ENCODE peak calls at places on chromosomes 3 and 15, in seven cellular contexts. A is SK-N-SH, F is HepG2, W is K562, L is GM12878, Y is H1, P is HCT116. Z is an unnamed sample.

GRCh38 chr3:20589275-20589674 is 403.3 kb upstream of the SGO1 start:
- DNase-seq in A (no peak), F (peak), W (no peak), L (no peak), Y (no peak), P (no peak), Z (no peak)

GRCh38 chr15:100665570-100665969 is 63.2 kb downstream of the ASB7 start:
- DNase-seq in A (no peak), F (no peak), W (no peak), L (no peak), Y (no peak), P (no peak), Z (no peak)

GRCh38 chr3:116413319-116413718 is 32.0 kb downstream of the LSAMP start:
- DNase-seq in A (no peak), F (no peak), W (no peak), L (no peak), Y (no peak), P (no peak), Z (no peak)

GRCh38 chr3:74287557-74287956 is 326.9 kb downstream of the CNTN3 start:
- DNase-seq in A (no peak), F (no peak), W (no peak), L (no peak), Y (no peak), P (no peak), Z (no peak)

GRCh38 chr15:45364271-45364670 is 14.1 kb downstream of the GATM start:
- DNase-seq in A (no peak), F (no peak), W (no peak), L (no peak), Y (no peak), P (no peak), Z (no peak)

GRCh38 chr15:71125831-71126453 is 10.7 kb downstream of the THSD4 start:
- DNase-seq in A (peak), F (peak), W (peak), L (no peak), Y (no peak), P (no peak), Z (no peak)

GRCh38 chr3:117019082-117019713 is 309.6 kb downstream of the TUSC7 start:
- DNase-seq in A (peak), F (peak), W (peak), L (no peak), Y (peak), P (no peak), Z (peak)

GRCh38 chr15:90956551-90957104 is 1.9 kb downstream of the RCCD1 start:
- DNase-seq in A (peak), F (no peak), W (no peak), L (no peak), Y (peak), P (no peak), Z (peak)

GRCh38 chr15:47742334-47742733 is 25.0 kb downstream of the SEMA6D start:
- DNase-seq in A (no peak), F (no peak), W (no peak), L (no peak), Y (no peak), P (no peak), Z (no peak)

GRCh38 chr3:111848246-111848645 is 10.8 kb upstream of the PHLDB2 start:
- DNase-seq in A (no peak), F (no peak), W (no peak), L (no peak), Y (no peak), P (peak), Z (no peak)

GRCh38 chr3:112767177-112767576 is 79.5 kb downstream of the CD200R1L start:
- DNase-seq in A (no peak), F (no peak), W (no peak), L (peak), Y (no peak), P (no peak), Z (no peak)

GRCh38 chr15:46091860-46092450 is 457.1 kb downstream of the SQOR start:
- DNase-seq in A (peak), F (peak), W (peak), L (no peak), Y (peak), P (peak), Z (peak)

GRCh38 chr3:187112934-187113793 is 26.1 kb downstream of the RPL39L start:
- DNase-seq in A (peak), F (peak), W (peak), L (no peak), Y (no peak), P (peak), Z (no peak)

GRCh38 chr3:17355591-17355990 is 386.8 kb downstream of the TBC1D5 start:
- DNase-seq in A (no peak), F (no peak), W (no peak), L (no peak), Y (no peak), P (no peak), Z (no peak)

GRCh38 chr15:25900901-25901300 is 37.8 kb upstream of the ATP10A start:
- DNase-seq in A (no peak), F (no peak), W (no peak), L (no peak), Y (no peak), P (no peak), Z (no peak)

GRCh38 chr3:147554332-147554731 is 145.2 kb downstream of the ZIC1 start:
- DNase-seq in A (peak), F (no peak), W (no peak), L (no peak), Y (no peak), P (no peak), Z (no peak)

GRCh38 chr3:188153949-188154757 is at the start of gene LPP:
- DNase-seq in A (peak), F (peak), W (no peak), L (no peak), Y (peak), P (no peak), Z (no peak)

GRCh38 chr3:13139471-13140065 is 66.3 kb upstream of the IQSEC1 start:
- DNase-seq in A (no peak), F (no peak), W (no peak), L (no peak), Y (no peak), P (no peak), Z (no peak)

GRCh38 chr3:10023587-10024310 is 2.5 kb upstream of the FANCD2 start:
- DNase-seq in A (no peak), F (no peak), W (peak), L (no peak), Y (no peak), P (no peak), Z (no peak)

GRCh38 chr3:119723022-119723421 is 20.2 kb downstream of the CFAP91 start:
- DNase-seq in A (no peak), F (no peak), W (no peak), L (no peak), Y (no peak), P (no peak), Z (no peak)

GRCh38 chr15:99708563-99708962 is 24.7 kb downstream of the LYSMD4 start:
- DNase-seq in A (no peak), F (no peak), W (peak), L (no peak), Y (no peak), P (peak), Z (no peak)

GRCh38 chr3:30711867-30712266 is 105.5 kb downstream of the TGFBR2 start:
- DNase-seq in A (no peak), F (no peak), W (no peak), L (no peak), Y (no peak), P (no peak), Z (no peak)

GRCh38 chr3:30710017-30710416 is 103.6 kb downstream of the TGFBR2 start:
- DNase-seq in A (no peak), F (no peak), W (no peak), L (no peak), Y (no peak), P (no peak), Z (no peak)

GRCh38 chr3:30704931-30705890 is 98.8 kb downstream of the TGFBR2 start:
- DNase-seq in A (no peak), F (no peak), W (no peak), L (no peak), Y (no peak), P (no peak), Z (no peak)

GRCh38 chr3:30708472-30708871 is 102.1 kb downstream of the TGFBR2 start:
- DNase-seq in A (no peak), F (no peak), W (no peak), L (no peak), Y (no peak), P (no peak), Z (no peak)

GRCh38 chr3:30707825-30708224 is 101.4 kb downstream of the TGFBR2 start:
- DNase-seq in A (no peak), F (no peak), W (no peak), L (no peak), Y (no peak), P (no peak), Z (no peak)
- TF ChIP-seq JUND in A (no peak), F (no peak), W (no peak), L (no peak), Y (no peak), P (no peak), Z (no peak)

DNA sequence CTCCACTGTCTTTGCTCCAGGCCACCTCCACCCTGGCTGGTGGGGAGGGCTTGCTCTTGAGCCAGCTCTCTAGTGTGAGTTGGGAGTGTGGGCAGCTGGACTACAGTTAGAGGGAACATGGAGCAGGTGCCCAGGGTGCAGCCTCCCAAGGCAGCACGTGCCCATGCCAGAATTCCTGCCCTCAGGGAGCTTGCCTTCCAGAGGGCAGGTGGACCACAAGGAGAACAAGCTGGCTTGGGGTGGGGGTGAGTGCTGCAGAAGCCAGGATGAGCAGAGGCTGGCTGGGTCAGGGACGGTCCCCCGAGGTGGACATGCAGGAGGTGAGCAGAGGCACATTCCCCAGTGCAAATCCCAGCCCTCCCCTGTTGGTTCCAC is 89.5 kb downstream of the VGLL4 start:
- DNase-seq in A (no peak), F (no peak), W (no peak), L (no peak), Y (no peak), P (no peak), Z (no peak)
- TF ChIP-seq JUND in A (no peak), F (no peak), W (no peak), L (no peak), Y (no peak), P (no peak), Z (no peak)

GRCh38 chr3:25474000-25474399 is 45.9 kb downstream of the RARB start:
- DNase-seq in A (no peak), F (no peak), W (no peak), L (no peak), Y (no peak), P (no peak), Z (no peak)
- TF ChIP-seq JUND in A (no peak), F (no peak), W (no peak), L (no peak), Y (no peak), P (no peak), Z (no peak)

GRCh38 chr15:34116620-34117019 is 14.7 kb downstream of the PGBD4 start:
- DNase-seq in A (no peak), F (no peak), W (no peak), L (no peak), Y (no peak), P (no peak), Z (no peak)
- TF ChIP-seq JUND in A (no peak), F (no peak), W (no peak), L (no peak), Y (no peak), P (no peak), Z (no peak)

GRCh38 chr15:77002436-77002835 is 7.5 kb downstream of the PSTPIP1 start:
- DNase-seq in A (no peak), F (no peak), W (no peak), L (no peak), Y (no peak), P (no peak), Z (no peak)
- TF ChIP-seq JUND in A (no peak), F (no peak), W (no peak), L (no peak), Y (no peak), P (no peak), Z (no peak)

GRCh38 chr15:51114437-51115119 is 19.9 kb upstream of the TNFAIP8L3 start:
- DNase-seq in A (no peak), F (no peak), W (no peak), L (no peak), Y (no peak), P (no peak), Z (no peak)
- TF ChIP-seq JUND in A (no peak), F (no peak), W (no peak), L (no peak), Y (no peak), P (no peak), Z (no peak)

DNA sequence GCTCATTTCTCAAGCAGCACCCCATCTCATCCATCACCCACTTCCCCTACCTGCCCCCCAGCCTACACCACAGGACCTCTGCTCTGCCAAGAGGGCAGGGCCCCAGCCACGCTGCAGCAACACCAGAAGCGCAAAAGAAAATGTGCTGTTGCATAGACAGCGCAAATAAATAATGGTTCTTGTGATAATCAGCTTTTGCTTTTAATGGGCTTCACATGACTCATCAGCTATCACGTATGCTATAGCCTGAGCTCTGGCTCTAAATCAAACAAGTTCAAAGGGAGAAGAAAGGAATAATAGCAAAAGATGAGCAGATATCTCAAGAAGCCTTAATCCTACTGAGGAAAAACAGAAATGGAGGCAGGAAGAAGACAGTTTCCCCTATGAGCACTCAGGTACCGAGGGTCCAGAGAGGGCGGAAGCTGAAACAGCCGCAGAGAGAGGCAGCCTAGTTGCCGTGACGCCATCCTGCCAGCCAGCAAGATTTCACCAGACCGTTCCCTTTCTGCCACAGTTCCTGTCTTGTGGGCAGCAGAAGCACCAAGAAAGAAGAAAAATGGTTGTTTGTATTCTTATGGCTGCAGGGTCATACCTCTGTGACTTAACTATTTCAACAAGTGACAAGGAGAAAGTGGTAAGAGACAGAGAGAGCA is 22.1 kb downstream of the RAB27A start:
- DNase-seq in A (peak), F (no peak), W (peak), L (no peak), Y (no peak), P (no peak), Z (no peak)
- TF ChIP-seq JUND in A (peak), F (no peak), W (peak), L (no peak), Y (no peak), P (no peak), Z (no peak)

GRCh38 chr3:39812537-39812936 is 3.1 kb downstream of the MYRIP start:
- DNase-seq in A (peak), F (peak), W (peak), L (no peak), Y (no peak), P (no peak), Z (peak)
- TF ChIP-seq JUND in A (no peak), F (no peak), W (no peak), L (no peak), Y (no peak), P (no peak), Z (no peak)